ENCODE peak calls at places on chromosomes 6 and 20, in four cellular contexts. M is body of pancreas, Y is RPMI7951, H is upper lobe of right lung. X is an unnamed sample.

GRCh38 chr20:56817780-56818675 is 188.9 kb downstream of the TFAP2C start:
- DNase-seq in M (no peak), Y (no peak), H (no peak), X (no peak)

GRCh38 chr6:157570104-157570503 is 189.1 kb downstream of the ZDHHC14 start:
- DNase-seq in H (no peak), M (no peak), Y (no peak), X (no peak)

GRCh38 chr20:47466193-47466592 is 35.5 kb upstream of the NCOA3 start:
- DNase-seq in M (no peak), H (no peak), Y (no peak), X (no peak)

GRCh38 chr6:158387036-158387435 is 74.8 kb downstream of the TULP4 start:
- DNase-seq in H (no peak), Y (no peak), M (no peak), X (no peak)

GRCh38 chr20:50380697-50381040 is 129.5 kb upstream of the PTPN1 start:
- DNase-seq in Y (peak), H (no peak), M (peak), X (no peak)

GRCh38 chr6:89503641-89504040 is 70.7 kb downstream of the ANKRD6 start:
- DNase-seq in Y (no peak), M (no peak), H (peak), X (no peak)

GRCh38 chr6:17907467-17908229 is 79.8 kb downstream of the KIF13A start:
- DNase-seq in M (peak), H (peak), Y (peak), X (peak)

GRCh38 chr20:63014287-63014686 is 7.5 kb upstream of the BHLHE23 start:
- DNase-seq in H (no peak), M (no peak), Y (no peak), X (no peak)

GRCh38 chr6:157834549-157834948 is 11.5 kb downstream of the SNX9 start:
- DNase-seq in M (no peak), Y (no peak), H (no peak), X (no peak)

GRCh38 chr6:36765943-36766648 is 68.5 kb downstream of the RAB44 start:
- DNase-seq in Y (peak), M (peak), H (peak), X (peak)

GRCh38 chr6:100372326-100372725 is 92.4 kb downstream of the SIM1 start:
- DNase-seq in H (no peak), Y (no peak), M (no peak), X (no peak)

GRCh38 chr6:26571592-26572296 is 25.0 kb upstream of the ABT1 start:
- DNase-seq in H (no peak), Y (peak), M (peak), X (no peak)

GRCh38 chr6:98200084-98200483 is 634.3 kb upstream of the POU3F2 start:
- DNase-seq in H (no peak), Y (no peak), M (no peak), X (no peak)

GRCh38 chr20:63145156-63145555 is 70.8 kb downstream of the YTHDF1 start:
- DNase-seq in M (no peak), Y (no peak), H (no peak), X (no peak)

GRCh38 chr20:32479012-32479411 is 106.1 kb downstream of the NOL4L start:
- DNase-seq in M (no peak), H (no peak), Y (no peak), X (no peak)

GRCh38 chr6:127737009-127737486 is 160.1 kb downstream of the C6orf58 start:
- DNase-seq in Y (peak), H (no peak), M (peak), X (peak)

GRCh38 chr20:15288076-15288475 is 950.7 kb upstream of the FLRT3 start:
- DNase-seq in H (no peak), M (no peak), Y (no peak), X (no peak)

GRCh38 chr6:154500769-154501171 is 9.7 kb downstream of the CNKSR3 start:
- DNase-seq in H (no peak), M (peak), Y (no peak), X (no peak)

X was measured in mucosa of descending colon.